ENCODE peak calls at places on chromosome 6, in five cellular contexts. X, V, E, Z and C are unnamed samples.

GRCh38 chr6:84432616-84433015 is 205.2 kb upstream of the CEP162 start:
- DNase-seq in E (no peak), V (no peak), X (no peak), Z (no peak), C (no peak)

GRCh38 chr6:1547785-1548184 is 61.9 kb upstream of the FOXC1 start:
- DNase-seq in E (no peak), V (no peak), X (no peak), Z (no peak), C (no peak)

GRCh38 chr6:169955796-169956493 is 204.5 kb downstream of the ERMARD start:
- DNase-seq in E (no peak), V (no peak), Z (no peak), X (no peak), C (no peak)

GRCh38 chr6:33207569-33208088 is 671 bp upstream of the RING1 start:
- DNase-seq in V (no peak), E (peak), X (no peak), Z (no peak), C (peak)

GRCh38 chr6:106693343-106693742 is 64.0 kb downstream of the QRSL1 start:
- DNase-seq in V (no peak), Z (no peak), E (no peak), X (no peak), C (no peak)

GRCh38 chr6:170050591-170051041 is 240.3 kb downstream of the DLL1 start:
- DNase-seq in V (no peak), X (no peak), E (no peak), Z (no peak), C (no peak)

GRCh38 chr6:56959938-56960337 is 5.0 kb downstream of the BEND6 start:
- DNase-seq in V (no peak), X (no peak), E (no peak), Z (no peak), C (peak)

GRCh38 chr6:147226163-147226724 is 22.0 kb downstream of the STXBP5 start:
- DNase-seq in E (no peak), V (no peak), X (no peak), Z (no peak), C (no peak)

GRCh38 chr6:41449399-41450245 is 96.6 kb upstream of the FOXP4 start:
- DNase-seq in X (no peak), V (no peak), E (no peak), Z (no peak), C (no peak)

GRCh38 chr6:168335341-168335740 is 15.8 kb upstream of the DACT2 start:
- DNase-seq in X (no peak), E (no peak), V (no peak), Z (no peak), C (no peak)

GRCh38 chr6:36334832-36335459 is 1.7 kb downstream of the BNIP5 start:
- DNase-seq in Z (no peak), E (no peak), X (no peak), V (no peak), C (peak)

GRCh38 chr6:116975600-116975999 is 98.6 kb downstream of the RFX6 start:
- DNase-seq in V (no peak), Z (no peak), E (no peak), X (no peak), C (peak)

GRCh38 chr6:132977413-132977812 is 163.0 kb downstream of the RPS12 start:
- DNase-seq in X (no peak), Z (no peak), V (no peak), E (no peak), C (peak)

GRCh38 chr6:76940186-76940585 is 523.1 kb downstream of the HTR1B start:
- DNase-seq in X (no peak), E (no peak), V (no peak), Z (no peak), C (no peak)

GRCh38 chr6:7218586-7218985 is 94.4 kb downstream of the SSR1 start:
- DNase-seq in X (no peak), E (no peak), Z (no peak), V (no peak), C (no peak)

GRCh38 chr6:138184230-138184629 is 22.5 kb downstream of the ARFGEF3 start:
- DNase-seq in E (no peak), V (no peak), X (no peak), Z (no peak), C (no peak)

GRCh38 chr6:127328043-127328442 is 15.4 kb downstream of the ECHDC1 start:
- DNase-seq in X (no peak), E (no peak), V (no peak), Z (no peak), C (no peak)

GRCh38 chr6:12017263-12017662 is 5.2 kb downstream of the HIVEP1 start:
- DNase-seq in V (no peak), E (no peak), Z (no peak), X (peak), C (no peak)

GRCh38 chr6:52399511-52400315 is 20.4 kb upstream of the EFHC1 start:
- DNase-seq in X (no peak), V (peak), Z (peak), E (peak), C (peak)

GRCh38 chr6:21556968-21557721 is 36.4 kb upstream of the SOX4 start:
- DNase-seq in X (no peak), V (no peak), Z (no peak), E (no peak), C (peak)

GRCh38 chr6:147961473-147962141 is 381.0 kb upstream of the SASH1 start:
- DNase-seq in Z (no peak), X (no peak), V (no peak), E (no peak), C (no peak)

GRCh38 chr6:151009576-151009975 is 144.1 kb downstream of the MTHFD1L start:
- DNase-seq in V (no peak), E (no peak), X (no peak), Z (no peak), C (no peak)

GRCh38 chr6:16130437-16130891 is 1.6 kb downstream of the MYLIP start:
- DNase-seq in X (no peak), E (no peak), V (peak), Z (peak), C (peak)

GRCh38 chr6:88748141-88748540 is 215.3 kb downstream of the RNGTT start:
- DNase-seq in Z (no peak), E (no peak), X (no peak), V (no peak), C (no peak)

GRCh38 chr6:159594106-159594749 is 98.8 kb downstream of the SOD2 start:
- DNase-seq in V (no peak), E (no peak), X (no peak), Z (no peak), C (peak)

GRCh38 chr6:149478631-149479314 is 6.0 kb downstream of the ZC3H12D start:
- DNase-seq in E (no peak), V (no peak), Z (no peak), X (no peak), C (no peak)

GRCh38 chr6:110728501-110728900 is 86.8 kb downstream of the CDK19 start:
- DNase-seq in E (peak), X (no peak), V (no peak), Z (no peak), C (no peak)

GRCh38 chr6:169965239-169965638 is 213.8 kb downstream of the ERMARD start:
- DNase-seq in X (no peak), E (no peak), V (no peak), Z (no peak), C (no peak)

GRCh38 chr6:134621858-134622257 is 303.9 kb upstream of the SGK1 start:
- DNase-seq in Z (no peak), X (no peak), V (no peak), E (no peak), C (peak)